ENCODE peak calls at places on chromosomes 11 and 22, in eight cellular contexts. Z is bronchial epithelial cell, D is thoracic aorta, L is lower lobe of right lung, I is neural progenitor cell, K is fibroblast of pulmonary artery, A is OCI-LY7, X is fibroblast of lung. Y is an unnamed sample.

GRCh38 chr11:114191893-114192292 is 104.3 kb upstream of the NNMT start:
- DNase-seq in A (no peak), D (no peak), L (no peak), K (no peak), Z (no peak), I (no peak), X (no peak), Y (no peak)

GRCh38 chr11:116867619-116868018 is 30.2 kb upstream of the APOA1 start:
- DNase-seq in A (no peak), X (no peak), K (no peak), Z (no peak), L (no peak), D (no peak), I (no peak), Y (no peak)

GRCh38 chr11:69320756-69321741 is 27.1 kb downstream of the MYEOV start:
- DNase-seq in A (no peak), D (no peak), Z (no peak), I (no peak), X (peak), L (no peak), K (no peak), Y (no peak)

GRCh38 chr11:107799245-107799859 is 59.2 kb downstream of the SLC35F2 start:
- DNase-seq in I (peak), Z (peak), K (peak), A (peak), L (peak), X (peak), D (peak), Y (peak)

GRCh38 chr22:27671413-27671721 is 130.2 kb downstream of the MN1 start:
- DNase-seq in K (no peak), X (no peak), D (no peak), L (no peak), I (no peak), Z (no peak), A (no peak), Y (no peak)

GRCh38 chr11:45848654-45849081 is 1.4 kb downstream of the CRY2 start:
- DNase-seq in D (no peak), I (no peak), K (no peak), A (no peak), Z (no peak), L (no peak), X (no peak), Y (no peak)

GRCh38 chr22:46582281-46582811 is 37.8 kb upstream of the GRAMD4 start:
- DNase-seq in A (no peak), K (no peak), I (no peak), L (peak), D (no peak), Z (no peak), X (no peak), Y (no peak)

GRCh38 chr11:47948137-47948536 is 32.2 kb upstream of the PTPRJ start:
- DNase-seq in L (no peak), I (no peak), K (peak), Z (no peak), D (no peak), X (peak), A (no peak), Y (no peak)

GRCh38 chr22:21866821-21867527 is 471 bp downstream of the MAPK1 start:
- DNase-seq in I (peak), X (no peak), K (no peak), A (peak), Z (no peak), D (no peak), L (peak), Y (no peak)

GRCh38 chr11:40100204-40100603 is 1359.2 kb downstream of the LRRC4C start:
- DNase-seq in K (no peak), L (no peak), A (no peak), X (no peak), Z (no peak), I (no peak), D (no peak), Y (no peak)

GRCh38 chr11:3947084-3947483 is 91.6 kb downstream of the STIM1 start:
- DNase-seq in A (peak), L (no peak), D (no peak), X (peak), K (peak), I (no peak), Z (no peak), Y (peak)

GRCh38 chr11:80146231-80146630 is 705.4 kb upstream of the TENM4 start:
- DNase-seq in Z (peak), L (no peak), D (no peak), X (peak), A (no peak), I (no peak), K (no peak), Y (no peak)

GRCh38 chr11:36376315-36376887 is 80.3 kb downstream of the PRR5L start:
- DNase-seq in Z (no peak), D (no peak), X (peak), A (no peak), L (peak), I (peak), K (peak), Y (no peak)

GRCh38 chr22:48827228-48827810 is 1000.4 kb downstream of the BRD1 start:
- DNase-seq in I (no peak), D (no peak), A (no peak), Z (peak), L (no peak), X (peak), K (no peak), Y (no peak)

GRCh38 chr11:16613401-16614381 is 124.8 kb upstream of the C11orf58 start:
- DNase-seq in L (peak), X (peak), I (peak), A (peak), D (no peak), K (peak), Z (peak), Y (peak)

GRCh38 chr22:27804683-27805297 is 3.2 kb upstream of the MN1 start:
- DNase-seq in Z (peak), I (peak), D (no peak), X (peak), K (peak), A (peak), L (no peak), Y (peak)

GRCh38 chr11:70478194-70478890 is 80.0 kb downstream of the CTTN start:
- DNase-seq in D (no peak), L (peak), X (no peak), I (no peak), Z (no peak), K (no peak), A (no peak), Y (no peak)

GRCh38 chr11:124760806-124761205 is 1.3 kb downstream of the ESAM start:
- DNase-seq in K (no peak), A (no peak), D (no peak), X (no peak), Z (no peak), L (no peak), I (no peak), Y (no peak)

GRCh38 chr11:2521081-2521480 is 76.3 kb downstream of the KCNQ1 start:
- DNase-seq in Z (no peak), I (peak), K (no peak), X (no peak), L (peak), D (no peak), A (no peak), Y (no peak)

GRCh38 chr11:68549789-68550484 is 89.4 kb downstream of the PPP6R3 start:
- DNase-seq in K (no peak), A (no peak), I (no peak), L (no peak), D (no peak), X (peak), Z (no peak), Y (no peak)

GRCh38 chr11:86524603-86525352 is 147.6 kb downstream of the ME3 start:
- DNase-seq in Z (peak), X (peak), I (no peak), K (peak), L (no peak), D (no peak), A (no peak), Y (no peak)

GRCh38 chr11:134022748-134023147 is 46.1 kb upstream of the JAM3 start:
- DNase-seq in K (no peak), A (no peak), I (no peak), Z (no peak), X (no peak), D (no peak), L (no peak), Y (no peak)

GRCh38 chr11:61157743-61158142 is 3.5 kb downstream of the VPS37C start:
- DNase-seq in A (peak), D (no peak), I (no peak), K (no peak), L (no peak), Z (no peak), X (no peak), Y (no peak)

DNA sequence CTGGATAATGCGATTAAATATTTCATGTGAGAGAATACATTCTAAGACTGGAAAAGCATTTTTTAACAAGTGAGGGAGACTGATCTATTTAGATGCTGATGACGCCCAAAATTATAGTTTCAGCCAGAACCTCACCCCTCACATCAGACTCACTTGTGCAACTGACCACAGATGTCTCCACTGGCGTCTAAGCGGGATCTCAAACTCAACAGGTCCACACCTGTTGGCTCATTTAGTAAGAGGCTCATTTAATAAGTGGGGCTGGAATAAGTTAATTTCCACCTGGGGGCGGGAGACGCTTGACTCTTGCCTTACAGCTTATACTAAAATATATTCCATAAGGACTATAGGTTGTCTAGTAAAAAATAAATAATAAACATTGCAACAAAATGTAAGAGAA is 47.5 kb downstream of the MORC2 start:
- DNase-seq in I (no peak), K (no peak), A (peak), D (no peak), Z (peak), X (no peak), L (no peak), Y (no peak)
- H3K4me3 ChIP-seq in I (no peak), K (peak), A (peak), D (peak), Z (no peak), X (peak), L (peak), Y (no peak)

GRCh38 chr11:67285541-67286498 is 3.3 kb upstream of the ANKRD13D start:
- DNase-seq in X (no peak), L (peak), K (no peak), Z (no peak), A (no peak), I (no peak), D (no peak), Y (no peak)

GRCh38 chr11:67286621-67287333 is 2.3 kb upstream of the ANKRD13D start:
- DNase-seq in L (peak), D (no peak), K (no peak), X (no peak), Z (no peak), I (no peak), A (peak), Y (no peak)

GRCh38 chr11:67283490-67283963 is 5.6 kb upstream of the ANKRD13D start:
- DNase-seq in Z (no peak), A (no peak), D (no peak), I (no peak), X (no peak), L (peak), K (no peak), Y (no peak)

GRCh38 chr11:67282876-67283371 is 6.2 kb upstream of the ANKRD13D start:
- DNase-seq in K (no peak), A (no peak), Z (no peak), I (no peak), L (peak), D (no peak), X (no peak), Y (no peak)

GRCh38 chr11:67284811-67285540 is 4.1 kb upstream of the ANKRD13D start:
- DNase-seq in I (no peak), A (no peak), D (no peak), K (no peak), L (peak), Z (no peak), X (no peak), Y (no peak)
- H3K4me3 ChIP-seq in I (no peak), A (no peak), D (no peak), K (no peak), L (peak), Z (no peak), X (no peak), Y (no peak)

DNA sequence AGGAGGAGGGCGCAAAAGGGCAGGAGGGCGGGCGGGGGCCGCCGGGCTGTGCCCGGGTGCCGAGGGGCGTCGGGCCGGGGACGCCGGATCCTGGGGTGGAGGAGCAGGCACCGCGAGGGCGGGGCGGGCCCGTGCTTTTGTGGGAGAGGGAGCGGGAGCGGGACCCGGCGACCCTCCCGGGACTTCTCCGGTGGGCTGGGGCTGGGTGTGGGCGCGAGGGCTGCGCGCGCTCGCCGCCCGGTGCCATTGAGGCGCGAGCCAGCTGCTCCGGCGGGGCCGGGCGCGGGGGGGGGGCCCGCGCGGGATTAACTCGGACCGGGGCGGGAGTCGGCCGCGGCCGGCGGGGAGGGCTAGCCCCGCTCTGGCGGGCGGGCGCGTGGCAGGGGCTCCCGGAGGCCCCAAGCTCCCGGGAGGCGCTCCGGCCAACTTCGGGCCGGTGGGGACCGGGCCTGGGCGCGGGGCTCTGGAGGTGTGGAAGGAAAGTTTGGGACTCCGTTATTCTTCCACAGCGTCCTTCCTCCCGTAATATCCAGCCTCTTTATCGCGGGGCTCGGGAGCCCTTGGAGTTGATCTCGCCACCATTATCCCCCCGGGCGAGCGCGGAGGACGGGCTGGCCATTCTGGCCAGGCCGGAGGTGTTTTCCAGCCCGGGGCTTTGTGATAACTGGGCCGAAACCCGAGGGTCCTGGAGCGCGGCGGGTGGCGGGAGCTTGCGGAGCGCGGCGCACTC is 941 bp downstream of the CECR2 start:
- DNase-seq in Z (no peak), K (no peak), X (no peak), L (no peak), A (no peak), I (peak), D (no peak), Y (no peak)
- H3K4me3 ChIP-seq in Z (no peak), K (peak), X (no peak), L (peak), A (peak), I (peak), D (peak), Y (no peak)

DNA sequence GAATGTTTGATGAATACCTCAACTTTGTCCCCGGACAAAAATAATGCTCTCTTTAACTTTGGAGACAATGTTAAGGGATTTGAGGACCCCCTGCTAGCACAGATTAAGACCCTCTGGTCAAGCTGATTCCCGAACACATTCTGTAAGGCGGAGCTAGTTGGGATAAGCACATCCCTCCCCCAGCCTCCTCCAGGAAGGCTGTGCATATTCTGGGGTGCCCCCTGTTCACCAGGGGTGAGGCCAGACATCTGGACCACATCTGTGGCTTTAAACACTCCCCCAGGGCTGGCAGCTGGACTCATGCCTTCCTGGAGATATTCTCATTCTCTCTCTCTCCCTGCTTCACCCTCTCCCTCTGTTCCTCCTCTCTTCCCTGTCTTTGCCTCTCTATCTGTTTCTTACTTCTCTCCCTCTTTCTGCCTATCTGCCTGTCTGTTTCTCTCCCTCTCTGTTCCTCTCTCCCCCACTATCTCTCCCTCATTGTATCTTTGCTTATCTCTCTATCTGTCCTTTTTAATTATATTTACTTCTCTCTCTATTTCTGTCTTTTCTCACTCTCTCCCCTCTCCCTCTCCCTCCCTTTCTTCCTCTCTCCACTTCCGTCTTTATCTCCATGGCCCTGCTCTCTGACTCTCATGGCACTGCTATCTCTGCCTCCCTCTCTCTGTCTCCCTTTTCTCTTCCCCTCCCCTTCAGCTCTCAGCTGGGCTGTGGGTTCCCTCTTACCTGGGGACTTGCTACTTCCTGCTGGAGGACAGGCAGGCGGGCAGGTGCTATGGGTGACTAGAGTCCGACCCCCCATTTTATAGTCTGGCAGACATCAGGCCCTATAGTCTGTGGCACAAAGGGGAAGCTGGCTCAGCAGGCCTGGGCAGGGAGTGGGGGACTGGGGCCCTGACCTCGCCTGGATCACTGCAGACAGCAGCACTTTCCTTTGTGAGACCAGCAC is at the start of gene CRYBB1:
- DNase-seq in D (no peak), K (no peak), I (peak), A (peak), X (no peak), L (no peak), Z (no peak), Y (no peak)
- H3K4me3 ChIP-seq in D (no peak), K (no peak), I (no peak), A (no peak), X (no peak), L (no peak), Z (no peak), Y (no peak)

DNA sequence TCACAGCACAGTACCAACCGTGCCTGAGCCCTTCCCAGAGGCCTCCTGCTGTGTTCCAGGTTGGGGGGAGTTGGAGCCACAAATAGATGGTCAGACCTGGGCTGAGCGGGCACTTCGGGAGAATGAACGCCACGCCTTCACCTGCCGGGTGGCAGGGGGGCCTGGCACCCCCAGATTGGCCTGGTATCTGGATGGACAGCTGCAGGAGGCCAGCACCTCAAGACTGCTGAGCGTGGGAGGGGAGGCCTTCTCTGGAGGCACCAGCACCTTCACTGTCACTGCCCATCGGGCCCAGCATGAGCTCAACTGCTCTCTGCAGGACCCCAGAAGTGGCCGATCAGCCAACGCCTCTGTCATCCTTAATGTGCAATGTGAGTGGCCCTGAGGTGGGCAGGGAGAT is 1.1 kb downstream of the TMEM25 start:
- DNase-seq in A (no peak), X (no peak), K (no peak), D (no peak), L (no peak), I (no peak), Z (no peak), Y (no peak)
- H3K4me3 ChIP-seq in A (peak), X (peak), K (no peak), D (peak), L (peak), I (peak), Z (no peak), Y (no peak)